ENCODE peak calls at places on chromosomes 1 and 21, in nine cellular contexts. One of them, this sample, is unnamed.

GRCh38 chr1:36137776-36138175 is 11.5 kb downstream of the TRAPPC3 start:
- DNase-seq in NCI-H2171 treated with DMSO at 0.1 percent for 48 hours: peak; percentile 98
- DNase-seq in retina: no peak
- DNase-seq in stimulated activated naive CD4-positive, alpha-beta T cell: no peak
- DNase-seq in NCI-H1417: peak; percentile 59
- DNase-seq in endodermal cell: no peak
- DNase-seq in NCI-H1092 treated with DMSO at 0.1 percent for 48 hours: peak; percentile 46
- DNase-seq in CD4-positive, alpha-beta T cell: no peak
- DNase-seq in hepatic stellate cell: no peak
- DNase-seq in this sample: no peak

GRCh38 chr1:207319207-207319606 is 2.3 kb upstream of the CD55 start:
- DNase-seq in NCI-H1417: no peak
- DNase-seq in NCI-H2171 treated with DMSO at 0.1 percent for 48 hours: no peak
- DNase-seq in retina: no peak
- DNase-seq in endodermal cell: no peak
- DNase-seq in NCI-H1092 treated with DMSO at 0.1 percent for 48 hours: no peak
- DNase-seq in stimulated activated naive CD4-positive, alpha-beta T cell: no peak
- DNase-seq in CD4-positive, alpha-beta T cell: no peak
- DNase-seq in hepatic stellate cell: no peak
- DNase-seq in this sample: no peak

GRCh38 chr21:45102391-45102932 is 28.1 kb downstream of the ADARB1 start:
- DNase-seq in endodermal cell: no peak
- DNase-seq in NCI-H1092 treated with DMSO at 0.1 percent for 48 hours: no peak
- DNase-seq in retina: no peak
- DNase-seq in stimulated activated naive CD4-positive, alpha-beta T cell: no peak
- DNase-seq in NCI-H1417: no peak
- DNase-seq in hepatic stellate cell: peak; percentile 63
- DNase-seq in NCI-H2171 treated with DMSO at 0.1 percent for 48 hours: no peak
- DNase-seq in CD4-positive, alpha-beta T cell: no peak
- DNase-seq in this sample: no peak

GRCh38 chr1:41098657-41099207 is 77.2 kb upstream of the SLFNL1 start:
- DNase-seq in retina: no peak
- DNase-seq in NCI-H1417: no peak
- DNase-seq in hepatic stellate cell: no peak
- DNase-seq in stimulated activated naive CD4-positive, alpha-beta T cell: no peak
- DNase-seq in CD4-positive, alpha-beta T cell: no peak
- DNase-seq in NCI-H2171 treated with DMSO at 0.1 percent for 48 hours: no peak
- DNase-seq in NCI-H1092 treated with DMSO at 0.1 percent for 48 hours: no peak
- DNase-seq in endodermal cell: no peak
- DNase-seq in this sample: no peak

GRCh38 chr1:26854953-26855352 is 8.0 kb upstream of the SFN start:
- DNase-seq in endodermal cell: no peak
- DNase-seq in retina: no peak
- DNase-seq in NCI-H1092 treated with DMSO at 0.1 percent for 48 hours: no peak
- DNase-seq in stimulated activated naive CD4-positive, alpha-beta T cell: no peak
- DNase-seq in CD4-positive, alpha-beta T cell: no peak
- DNase-seq in NCI-H1417: no peak
- DNase-seq in hepatic stellate cell: no peak
- DNase-seq in NCI-H2171 treated with DMSO at 0.1 percent for 48 hours: peak; percentile 88
- DNase-seq in this sample: no peak

GRCh38 chr21:28215214-28215954 is 777.3 kb downstream of the LTN1 start:
- DNase-seq in stimulated activated naive CD4-positive, alpha-beta T cell: no peak
- DNase-seq in NCI-H2171 treated with DMSO at 0.1 percent for 48 hours: no peak
- DNase-seq in NCI-H1417: no peak
- DNase-seq in endodermal cell: no peak
- DNase-seq in hepatic stellate cell: no peak
- DNase-seq in CD4-positive, alpha-beta T cell: no peak
- DNase-seq in NCI-H1092 treated with DMSO at 0.1 percent for 48 hours: no peak
- DNase-seq in retina: no peak
- DNase-seq in this sample: no peak

GRCh38 chr1:56904706-56905105 is 50.1 kb downstream of the C8A start:
- DNase-seq in CD4-positive, alpha-beta T cell: no peak
- DNase-seq in stimulated activated naive CD4-positive, alpha-beta T cell: no peak
- DNase-seq in endodermal cell: no peak
- DNase-seq in NCI-H1092 treated with DMSO at 0.1 percent for 48 hours: no peak
- DNase-seq in hepatic stellate cell: no peak
- DNase-seq in NCI-H1417: no peak
- DNase-seq in retina: no peak
- DNase-seq in NCI-H2171 treated with DMSO at 0.1 percent for 48 hours: no peak
- DNase-seq in this sample: no peak

GRCh38 chr1:145892486-145893087 is 6.9 kb upstream of the ANKRD35 start:
- DNase-seq in NCI-H1092 treated with DMSO at 0.1 percent for 48 hours: no peak
- DNase-seq in endodermal cell: no peak
- DNase-seq in stimulated activated naive CD4-positive, alpha-beta T cell: no peak
- DNase-seq in NCI-H1417: no peak
- DNase-seq in retina: no peak
- DNase-seq in hepatic stellate cell: no peak
- DNase-seq in CD4-positive, alpha-beta T cell: no peak
- DNase-seq in NCI-H2171 treated with DMSO at 0.1 percent for 48 hours: no peak
- DNase-seq in this sample: no peak

GRCh38 chr21:21232320-21232719 is 234.1 kb downstream of the NCAM2 start:
- DNase-seq in hepatic stellate cell: peak; percentile 2
- DNase-seq in CD4-positive, alpha-beta T cell: no peak
- DNase-seq in retina: no peak
- DNase-seq in stimulated activated naive CD4-positive, alpha-beta T cell: no peak
- DNase-seq in NCI-H1092 treated with DMSO at 0.1 percent for 48 hours: peak; percentile 39
- DNase-seq in NCI-H2171 treated with DMSO at 0.1 percent for 48 hours: peak; percentile 4
- DNase-seq in NCI-H1417: peak; percentile 73
- DNase-seq in endodermal cell: no peak
- DNase-seq in this sample: peak; percentile 2

GRCh38 chr1:3905953-3906671 is 6.0 kb upstream of the C1orf174 start:
- DNase-seq in CD4-positive, alpha-beta T cell: no peak
- DNase-seq in NCI-H1092 treated with DMSO at 0.1 percent for 48 hours: no peak
- DNase-seq in retina: no peak
- DNase-seq in endodermal cell: no peak
- DNase-seq in NCI-H2171 treated with DMSO at 0.1 percent for 48 hours: no peak
- DNase-seq in NCI-H1417: peak; percentile 2
- DNase-seq in hepatic stellate cell: no peak
- DNase-seq in stimulated activated naive CD4-positive, alpha-beta T cell: no peak
- DNase-seq in this sample: no peak

GRCh38 chr1:67611841-67612240 is 73.2 kb upstream of the GADD45A start:
- DNase-seq in NCI-H1092 treated with DMSO at 0.1 percent for 48 hours: no peak
- DNase-seq in NCI-H1417: no peak
- DNase-seq in endodermal cell: peak; percentile 7
- DNase-seq in CD4-positive, alpha-beta T cell: no peak
- DNase-seq in NCI-H2171 treated with DMSO at 0.1 percent for 48 hours: no peak
- DNase-seq in hepatic stellate cell: no peak
- DNase-seq in retina: no peak
- DNase-seq in stimulated activated naive CD4-positive, alpha-beta T cell: no peak
- DNase-seq in this sample: no peak

GRCh38 chr1:222923506-222923905 is 108.7 kb downstream of the DISP1 start:
- DNase-seq in CD4-positive, alpha-beta T cell: no peak
- DNase-seq in retina: no peak
- DNase-seq in NCI-H1092 treated with DMSO at 0.1 percent for 48 hours: no peak
- DNase-seq in NCI-H2171 treated with DMSO at 0.1 percent for 48 hours: no peak
- DNase-seq in stimulated activated naive CD4-positive, alpha-beta T cell: no peak
- DNase-seq in endodermal cell: no peak
- DNase-seq in NCI-H1417: no peak
- DNase-seq in hepatic stellate cell: no peak
- DNase-seq in this sample: no peak

GRCh38 chr1:222928212-222928611 is 113.4 kb downstream of the DISP1 start:
- DNase-seq in hepatic stellate cell: peak; percentile 19
- DNase-seq in endodermal cell: peak; percentile 90
- DNase-seq in CD4-positive, alpha-beta T cell: no peak
- DNase-seq in NCI-H1092 treated with DMSO at 0.1 percent for 48 hours: peak; percentile 51
- DNase-seq in NCI-H2171 treated with DMSO at 0.1 percent for 48 hours: peak; percentile 89
- DNase-seq in NCI-H1417: peak; percentile 70
- DNase-seq in stimulated activated naive CD4-positive, alpha-beta T cell: no peak
- DNase-seq in retina: peak; percentile 29
- DNase-seq in this sample: no peak

GRCh38 chr1:17118268-17118667 is 983 bp downstream of the PADI2 start:
- DNase-seq in NCI-H1417: no peak
- DNase-seq in hepatic stellate cell: no peak
- DNase-seq in retina: no peak
- DNase-seq in NCI-H2171 treated with DMSO at 0.1 percent for 48 hours: no peak
- DNase-seq in NCI-H1092 treated with DMSO at 0.1 percent for 48 hours: no peak
- DNase-seq in endodermal cell: no peak
- DNase-seq in CD4-positive, alpha-beta T cell: no peak
- DNase-seq in stimulated activated naive CD4-positive, alpha-beta T cell: no peak
- DNase-seq in this sample: no peak

GRCh38 chr1:212132040-212132439 is 96.5 kb downstream of the DTL start:
- DNase-seq in CD4-positive, alpha-beta T cell: no peak
- DNase-seq in NCI-H1417: no peak
- DNase-seq in NCI-H2171 treated with DMSO at 0.1 percent for 48 hours: no peak
- DNase-seq in retina: no peak
- DNase-seq in NCI-H1092 treated with DMSO at 0.1 percent for 48 hours: no peak
- DNase-seq in endodermal cell: no peak
- DNase-seq in stimulated activated naive CD4-positive, alpha-beta T cell: no peak
- DNase-seq in hepatic stellate cell: no peak
- DNase-seq in this sample: no peak

GRCh38 chr1:20343937-20344302 is 53.2 kb downstream of the VWA5B1 start:
- DNase-seq in NCI-H2171 treated with DMSO at 0.1 percent for 48 hours: no peak
- DNase-seq in hepatic stellate cell: no peak
- DNase-seq in stimulated activated naive CD4-positive, alpha-beta T cell: no peak
- DNase-seq in CD4-positive, alpha-beta T cell: no peak
- DNase-seq in endodermal cell: no peak
- DNase-seq in NCI-H1417: no peak
- DNase-seq in retina: peak; percentile 68
- DNase-seq in NCI-H1092 treated with DMSO at 0.1 percent for 48 hours: no peak
- DNase-seq in this sample: no peak

GRCh38 chr1:201557572-201557958 is 18.6 kb downstream of the NAV1 start:
- DNase-seq in NCI-H2171 treated with DMSO at 0.1 percent for 48 hours: no peak
- DNase-seq in hepatic stellate cell: no peak
- DNase-seq in endodermal cell: no peak
- DNase-seq in NCI-H1092 treated with DMSO at 0.1 percent for 48 hours: no peak
- DNase-seq in retina: no peak
- DNase-seq in NCI-H1417: peak; percentile 11
- DNase-seq in stimulated activated naive CD4-positive, alpha-beta T cell: no peak
- DNase-seq in CD4-positive, alpha-beta T cell: no peak
- DNase-seq in this sample: no peak

GRCh38 chr1:168179411-168180147 is 817 bp downstream of the TIPRL start:
- DNase-seq in NCI-H1417: peak; percentile 63
- DNase-seq in NCI-H1092 treated with DMSO at 0.1 percent for 48 hours: peak; percentile 39
- DNase-seq in stimulated activated naive CD4-positive, alpha-beta T cell: no peak
- DNase-seq in hepatic stellate cell: peak; percentile 39
- DNase-seq in NCI-H2171 treated with DMSO at 0.1 percent for 48 hours: peak; percentile 48
- DNase-seq in CD4-positive, alpha-beta T cell: no peak
- DNase-seq in endodermal cell: peak; percentile 47
- DNase-seq in retina: no peak
- DNase-seq in this sample: peak; percentile 4

This sample was measured in hippocampal formation.